ENCODE peak calls at places on chromosomes 2 and 18, in four cellular contexts. W is HTR-8/SVneo, T is astrocyte, E is sciatic nerve. Q is an unnamed sample.

GRCh38 chr2:31234690-31235503 is 945 bp downstream of the EHD3 start:
- DNase-seq in E (no peak), W (no peak), T (no peak), Q (no peak)

GRCh38 chr2:193267496-193268002 is 1072.8 kb upstream of the TMEFF2 start:
- DNase-seq in T (no peak), E (no peak), W (no peak), Q (no peak)

GRCh38 chr18:58388736-58389135 is 240.2 kb downstream of the ALPK2 start:
- DNase-seq in E (no peak), T (no peak), W (no peak), Q (peak; percentile 61)

GRCh38 chr2:95531254-95531771 is 46.8 kb upstream of the TRIM43B start:
- DNase-seq in T (peak; percentile 63), E (no peak), W (no peak), Q (peak; percentile 33)

GRCh38 chr2:61585383-61585782 is 47.2 kb upstream of the XPO1 start:
- DNase-seq in E (no peak), T (no peak), W (no peak), Q (no peak)

GRCh38 chr2:106953236-106953635 is 67.3 kb upstream of the ST6GAL2 start:
- DNase-seq in T (peak; percentile 56), E (no peak), W (no peak), Q (no peak)

GRCh38 chr2:96142217-96143113 is 2.8 kb downstream of the DUSP2 start:
- DNase-seq in T (no peak), W (no peak), E (no peak), Q (no peak)

GRCh38 chr2:181104512-181105121 is 124.2 kb downstream of the UBE2E3 start:
- DNase-seq in W (peak; percentile 17), E (no peak), T (peak; percentile 41), Q (peak; percentile 53)

GRCh38 chr2:144702051-144702450 is 182.1 kb upstream of the ZEB2 start:
- DNase-seq in W (no peak), T (no peak), E (no peak), Q (no peak)

GRCh38 chr2:39094717-39095363 is 26.0 kb downstream of the SOS1 start:
- DNase-seq in W (no peak), E (no peak), T (no peak), Q (no peak)

GRCh38 chr2:8191427-8191826 is 490.4 kb upstream of the ID2 start:
- DNase-seq in E (no peak), W (no peak), T (no peak), Q (no peak)

GRCh38 chr2:47520302-47520630 is 117.3 kb downstream of the MSH2 start:
- DNase-seq in E (no peak), T (no peak), W (no peak), Q (no peak)

GRCh38 chr2:73386894-73387636 is 1.4 kb downstream of the ALMS1 start:
- DNase-seq in E (no peak), W (no peak), T (no peak), Q (peak; percentile 15)

GRCh38 chr2:239261796-239262475 is 138.9 kb downstream of the HDAC4 start:
- DNase-seq in E (no peak), W (no peak), T (no peak), Q (no peak)

GRCh38 chr18:52826994-52827393 is 487.0 kb downstream of the DCC start:
- DNase-seq in E (no peak), W (no peak), T (no peak), Q (no peak)

GRCh38 chr18:13429884-13430510 is 211.4 kb downstream of the LDLRAD4 start:
- DNase-seq in T (no peak), W (no peak), E (no peak), Q (no peak)

GRCh38 chr2:186460465-186460864 is 25.6 kb upstream of the ZC3H15 start:
- DNase-seq in W (no peak), T (peak; percentile 12), E (no peak), Q (no peak)

GRCh38 chr2:117571590-117572349 is 242.7 kb upstream of the DDX18 start:
- DNase-seq in W (no peak), T (no peak), E (no peak), Q (no peak)

GRCh38 chr18:57439985-57440330 is 4.8 kb downstream of the ONECUT2 start:
- DNase-seq in E (no peak), W (no peak), T (no peak), Q (no peak)

GRCh38 chr2:29789884-29790485 is 131.4 kb downstream of the ALK start:
- DNase-seq in E (no peak), T (no peak), W (no peak), Q (no peak)

GRCh38 chr2:17518212-17519154 is at the start of gene RAD51AP2:
- DNase-seq in E (peak; percentile 91), W (peak; percentile 21), T (peak; percentile 89), Q (peak; percentile 90)

GRCh38 chr2:161625314-161625919 is 1.2 kb downstream of the SLC4A10 start:
- DNase-seq in T (no peak), E (no peak), W (peak; percentile 0), Q (no peak)

GRCh38 chr2:165958313-165958712 is 4.7 kb upstream of the TTC21B start:
- DNase-seq in E (no peak), W (no peak), T (no peak), Q (no peak)

GRCh38 chr2:10501980-10502802 is 54.1 kb upstream of the ODC1 start:
- DNase-seq in E (peak; percentile 35), W (no peak), T (no peak), Q (no peak)

GRCh38 chr2:26558271-26559043 is 80.5 kb upstream of the OTOF start:
- DNase-seq in W (no peak), T (peak; percentile 41), E (no peak), Q (no peak)

GRCh38 chr2:60002158-60002867 is 551.1 kb downstream of the BCL11A start:
- DNase-seq in T (no peak), W (no peak), E (no peak), Q (no peak)

GRCh38 chr2:222751821-222752719 is 80.6 kb downstream of the MOGAT1 start:
- DNase-seq in W (no peak), E (no peak), T (no peak), Q (peak; percentile 68)

GRCh38 chr2:190879474-190880373 is 897 bp upstream of the GLS start:
- DNase-seq in T (peak; percentile 51), W (no peak), E (no peak), Q (no peak)

GRCh38 chr18:66949419-66949818 is 345.5 kb upstream of the CDH19 start:
- DNase-seq in W (no peak), E (no peak), T (no peak), Q (no peak)

GRCh38 chr2:128324897-128325410 is 6.3 kb upstream of the HS6ST1 start:
- DNase-seq in T (no peak), W (no peak), E (no peak), Q (no peak)

GRCh38 chr2:47062721-47063120 is 92.4 kb downstream of the STPG4 start:
- DNase-seq in T (no peak), W (no peak), E (no peak), Q (no peak)

GRCh38 chr18:70044626-70045025 is 97.0 kb upstream of the CD226 start:
- DNase-seq in W (peak; percentile 36), E (no peak), T (peak; percentile 99), Q (no peak)

GRCh38 chr2:27730980-27731691 is 40.4 kb upstream of the MRPL33 start:
- DNase-seq in E (no peak), T (no peak), W (no peak), Q (no peak)

GRCh38 chr18:77129150-77129551 is 3.4 kb downstream of the MBP start:
- DNase-seq in T (peak; percentile 99), W (no peak), E (no peak), Q (no peak)

GRCh38 chr2:119116411-119117295 is 41.9 kb downstream of the C1QL2 start:
- DNase-seq in E (no peak), T (no peak), W (no peak), Q (no peak)